ENCODE peak calls at places on chromosomes 16 and 17, in ten cellular contexts. L, D, W, Y, Q, E, A, C, P and U are unnamed samples.

GRCh38 chr17:81365601-81366585 is 29.4 kb upstream of the BAHCC1 start:
- DNase-seq in Q (peak), E (peak), W (peak), Y (no peak), C (no peak), D (no peak), A (peak), L (no peak), P (no peak), U (no peak)

GRCh38 chr17:80807014-80807413 is 184.6 kb upstream of the CHMP6 start:
- DNase-seq in P (no peak), A (no peak), Q (no peak), Y (no peak), W (no peak), E (no peak), L (no peak), D (no peak), C (no peak), U (no peak)

GRCh38 chr17:8946476-8946875 is 19.0 kb downstream of the PIK3R5 start:
- DNase-seq in C (no peak), P (no peak), A (no peak), W (peak), L (no peak), Y (no peak), Q (peak), E (no peak), D (no peak), U (no peak)

GRCh38 chr17:38613981-38614779 is 8.4 kb upstream of the SRCIN1 start:
- DNase-seq in W (no peak), Y (peak), L (no peak), C (no peak), D (no peak), P (no peak), A (no peak), E (no peak), Q (no peak), U (no peak)

GRCh38 chr16:57039148-57039812 is 49.9 kb downstream of the NLRC5 start:
- DNase-seq in Q (peak), Y (no peak), W (peak), D (peak), L (no peak), E (no peak), A (no peak), C (no peak), P (no peak), U (no peak)

GRCh38 chr17:31680126-31680525 is 178.9 kb downstream of the COPRS start:
- DNase-seq in A (no peak), D (peak), Y (no peak), W (no peak), E (no peak), L (no peak), P (no peak), C (peak), Q (no peak), U (no peak)

GRCh38 chr17:46081018-46081320 is 81.9 kb downstream of the STH start:
- DNase-seq in D (no peak), Q (no peak), W (no peak), E (no peak), C (no peak), L (no peak), Y (no peak), P (no peak), A (no peak), U (no peak)

GRCh38 chr17:80763293-80763867 is 218.7 kb downstream of the RPTOR start:
- DNase-seq in Y (no peak), Q (no peak), L (no peak), D (no peak), C (no peak), P (no peak), A (no peak), W (no peak), E (no peak), U (no peak)

GRCh38 chr17:35084987-35085386 is 21.5 kb upstream of the RFFL start:
- DNase-seq in D (no peak), E (peak), P (peak), Q (peak), C (no peak), W (no peak), Y (no peak), L (no peak), A (no peak), U (no peak)

GRCh38 chr17:50189396-50190277 is 11.8 kb downstream of the COL1A1 start:
- DNase-seq in A (no peak), W (peak), L (no peak), E (no peak), Y (no peak), D (no peak), Q (peak), C (no peak), P (no peak), U (no peak)

GRCh38 chr16:11100239-11100750 is 155.7 kb downstream of the SOCS1 start:
- DNase-seq in A (no peak), P (peak), Q (peak), D (peak), L (peak), E (peak), C (peak), Y (no peak), W (peak), U (no peak)

GRCh38 chr16:66036162-66036561 is 330.3 kb upstream of the CDH5 start:
- DNase-seq in L (no peak), A (no peak), W (peak), P (no peak), C (no peak), E (no peak), Y (peak), D (no peak), Q (no peak), U (no peak)

GRCh38 chr17:50184057-50184456 is 17.4 kb downstream of the COL1A1 start:
- DNase-seq in E (no peak), W (peak), C (no peak), Q (peak), L (no peak), D (no peak), A (peak), P (peak), Y (no peak), U (no peak)

GRCh38 chr16:80948886-80949502 is 57.7 kb downstream of the CMC2 start:
- DNase-seq in E (peak), W (peak), P (peak), D (peak), Y (no peak), L (peak), Q (peak), C (peak), A (peak), U (no peak)

GRCh38 chr16:53744449-53744848 is 40.5 kb downstream of the FTO start:
- DNase-seq in P (no peak), Q (no peak), D (peak), E (no peak), C (peak), W (no peak), Y (no peak), L (no peak), A (no peak), U (no peak)

GRCh38 chr16:48907906-48908634 is 298.1 kb upstream of the N4BP1 start:
- DNase-seq in P (no peak), A (no peak), Q (no peak), L (no peak), W (no peak), D (peak), C (peak), E (no peak), Y (no peak), U (no peak)

GRCh38 chr17:44197980-44198720 is 1.5 kb downstream of the ATXN7L3 start:
- DNase-seq in C (peak), D (peak), P (peak), E (peak), A (peak), Y (no peak), L (no peak), Q (peak), W (peak), U (no peak)

GRCh38 chr17:61582593-61582992 is 8.4 kb downstream of the NACA2 start:
- DNase-seq in P (no peak), Y (no peak), C (no peak), Q (no peak), A (no peak), L (no peak), D (no peak), W (no peak), E (no peak), U (no peak)

GRCh38 chr17:31094600-31095238 is at the start of gene NF1:
- DNase-seq in C (peak), Y (peak), L (peak), P (peak), D (peak), W (peak), A (peak), E (peak), Q (peak), U (peak)

GRCh38 chr16:3065742-3066439 is 451 bp downstream of the IL32 start:
- DNase-seq in W (no peak), Y (no peak), L (no peak), Q (no peak), A (no peak), D (peak), E (no peak), C (no peak), P (peak), U (no peak)

GRCh38 chr16:3065069-3065741 is at the start of gene IL32:
- DNase-seq in A (peak), Y (peak), L (peak), W (peak), C (peak), E (no peak), P (peak), D (peak), Q (peak), U (no peak)

GRCh38 chr16:3066440-3066748 is 954 bp downstream of the IL32 start:
- DNase-seq in C (no peak), E (no peak), D (peak), W (no peak), L (no peak), Y (no peak), Q (no peak), P (no peak), A (no peak), U (no peak)

GRCh38 chr16:3062553-3062952 is 2.9 kb upstream of the IL32 start:
- DNase-seq in Y (no peak), E (no peak), A (no peak), W (no peak), C (no peak), L (no peak), D (no peak), Q (no peak), P (no peak), U (no peak)

DNA sequence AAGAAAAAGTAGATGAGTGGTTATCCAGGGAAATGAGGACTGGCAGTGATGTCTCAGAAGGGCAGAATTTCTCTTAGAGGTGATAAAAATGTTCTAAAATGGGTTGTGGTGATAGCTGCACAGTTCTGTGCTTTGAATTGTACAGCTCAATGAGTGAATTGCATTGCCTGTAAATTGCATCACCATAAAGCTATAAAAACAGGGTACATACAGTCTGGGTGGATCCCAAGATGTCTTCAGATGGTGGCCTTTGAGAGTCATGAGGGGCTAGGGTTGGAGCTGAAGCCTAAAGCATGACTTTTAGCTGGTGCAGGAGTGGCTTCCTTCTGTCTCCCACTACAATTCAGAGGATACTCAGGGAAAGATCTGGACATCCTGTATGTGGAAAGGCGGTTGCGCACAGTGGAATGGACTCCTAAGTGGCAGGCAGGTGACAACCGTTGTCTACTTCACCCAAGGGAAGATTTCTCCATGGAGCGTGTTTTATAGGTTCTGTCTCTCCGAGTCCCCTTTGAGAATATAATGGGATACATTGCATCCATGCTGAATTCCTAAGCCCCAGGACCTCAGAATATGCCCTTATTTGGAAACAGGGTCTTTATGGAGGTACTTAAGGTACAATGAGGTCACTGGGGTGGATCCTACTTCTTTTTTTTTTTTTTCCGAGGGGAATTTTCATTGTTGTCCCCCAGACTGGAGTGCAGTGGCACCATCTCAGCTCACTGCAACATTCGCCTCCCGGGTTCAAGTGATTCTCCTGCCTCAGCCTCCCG is 1.6 kb upstream of the IL32 start:
- DNase-seq in E (no peak), W (no peak), C (no peak), P (no peak), Q (no peak), D (no peak), L (no peak), Y (no peak), A (no peak), U (no peak)
- TF ChIP-seq CTCF in E (no peak), W (no peak), C (no peak), P (no peak), Q (no peak), D (no peak), L (no peak), Y (no peak), A (no peak), U (no peak)

GRCh38 chr16:72939247-72939646 is 108.7 kb downstream of the ZFHX3 start:
- DNase-seq in D (no peak), P (no peak), Y (no peak), Q (peak), W (peak), L (no peak), C (no peak), E (no peak), A (no peak), U (no peak)
- TF ChIP-seq CTCF in D (no peak), P (no peak), Y (no peak), Q (peak), W (peak), L (no peak), C (no peak), E (no peak), A (no peak), U (no peak)

DNA sequence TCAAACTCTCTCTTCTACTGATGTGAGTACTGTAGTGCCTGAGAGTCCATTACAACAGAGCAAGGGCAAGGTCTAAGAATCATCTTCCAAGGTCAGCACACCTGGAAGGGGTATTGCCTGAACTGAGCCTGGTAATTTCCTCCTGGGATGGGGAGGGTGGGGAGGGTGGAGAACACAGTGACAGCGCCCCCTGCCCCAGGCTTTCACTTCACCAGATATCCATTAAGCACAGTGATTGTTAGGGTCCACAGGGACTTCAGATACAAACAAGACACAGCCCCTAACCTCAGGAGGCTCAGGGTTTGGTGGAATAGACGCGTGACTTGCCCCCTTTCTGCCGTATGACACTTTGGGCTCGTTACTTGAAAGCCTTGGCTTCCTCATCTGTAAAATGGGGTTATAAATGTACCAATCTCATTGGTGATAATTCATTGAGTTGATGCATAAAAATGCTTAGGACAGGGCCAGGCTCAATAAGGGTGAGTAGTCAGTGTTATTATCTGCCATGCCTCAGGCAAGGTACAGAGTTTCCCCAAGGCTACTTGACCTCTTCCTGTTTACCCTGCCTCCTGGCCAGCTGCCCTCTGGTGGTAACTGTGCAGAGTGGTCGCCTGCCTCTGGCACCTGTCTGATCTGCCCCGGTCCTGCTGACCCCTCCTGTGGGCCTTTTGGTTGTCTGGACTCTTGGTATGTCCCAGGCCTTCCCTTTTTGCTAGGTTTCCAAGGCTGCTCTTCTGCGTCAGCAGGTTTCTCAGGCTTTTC is 13.1 kb upstream of the BRD7 start:
- DNase-seq in Q (no peak), E (no peak), A (no peak), W (no peak), Y (no peak), C (no peak), D (no peak), L (no peak), P (no peak), U (no peak)
- TF ChIP-seq CTCF in Q (no peak), E (peak), A (no peak), W (no peak), Y (no peak), C (no peak), D (peak), L (no peak), P (peak), U (no peak)

DNA sequence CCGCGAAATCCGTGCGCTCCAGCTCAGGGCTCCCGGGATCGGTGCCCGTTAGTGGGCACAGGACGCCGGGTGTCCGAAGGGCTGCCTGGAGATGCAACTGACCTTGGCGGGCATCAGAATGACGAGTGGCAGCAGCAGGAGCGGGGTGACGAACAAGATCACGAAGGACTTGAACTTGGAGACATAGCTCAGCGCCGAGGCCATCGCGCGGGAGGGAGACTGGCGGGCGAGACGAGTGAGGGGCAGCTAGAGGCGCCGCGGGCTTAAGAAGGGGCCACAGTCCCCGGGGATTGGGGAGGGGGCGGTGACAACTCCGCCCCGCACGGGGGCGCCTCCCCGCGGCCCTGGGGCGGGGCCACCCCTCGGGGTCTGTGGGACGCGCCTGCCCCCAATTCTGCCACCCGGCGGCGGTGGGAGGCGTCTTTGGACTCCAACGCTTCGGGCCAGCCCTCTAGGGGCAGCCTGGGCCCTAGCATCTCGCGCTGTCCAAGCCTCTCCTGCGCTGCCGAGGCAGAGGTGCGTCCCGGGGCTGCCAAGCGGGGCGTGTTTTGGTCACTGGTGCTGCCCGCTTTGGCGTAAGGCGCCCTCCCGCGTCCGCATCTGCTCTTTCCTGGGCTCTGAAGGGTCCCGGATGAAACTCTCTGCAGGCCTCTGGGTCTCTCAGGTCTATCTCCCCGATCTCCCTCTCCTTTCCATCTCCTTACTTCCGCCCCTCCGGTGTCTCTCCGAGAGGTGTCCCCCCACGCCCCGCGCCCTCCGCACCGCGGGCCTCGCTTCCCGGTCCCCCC is at the start of gene SLC13A5:
- DNase-seq in D (peak), E (no peak), W (peak), A (no peak), Q (no peak), Y (peak), C (peak), P (peak), L (peak), U (peak)
- TF ChIP-seq CTCF in D (no peak), E (no peak), W (peak), A (no peak), Q (peak), Y (peak), C (peak), P (peak), L (no peak), U (no peak)